ENCODE peak calls at places on chromosomes 13 and 19, in five cellular contexts. One of them, this sample, is unnamed.

GRCh38 chr13:100633461-100633860 is 41.1 kb downstream of the TMTC4 start:
- DNase-seq in activated CD4-positive, alpha-beta T cell treated with anti-CD3 and anti-CD28 coated beads, Interleukin-2, amount 50 U/mL, for 4 hours: no peak
- DNase-seq in neural progenitor cell: no peak
- DNase-seq in stimulated activated CD4-positive, alpha-beta T cell treated with anti-CD3 and anti-CD28 coated beads, Interleukin-15, amount 100 ng/mL, for 48 hours: no peak
- DNase-seq in ELF-1: no peak
- DNase-seq in this sample: no peak

GRCh38 chr19:3573858-3574637 is 1.3 kb downstream of the HMG20B start:
- DNase-seq in neural progenitor cell: peak; percentile 98
- DNase-seq in ELF-1: peak; percentile 99
- DNase-seq in stimulated activated CD4-positive, alpha-beta T cell treated with anti-CD3 and anti-CD28 coated beads, Interleukin-15, amount 100 ng/mL, for 48 hours: peak; percentile 95
- DNase-seq in activated CD4-positive, alpha-beta T cell treated with anti-CD3 and anti-CD28 coated beads, Interleukin-2, amount 50 U/mL, for 4 hours: peak; percentile 74
- DNase-seq in this sample: peak; percentile 100

GRCh38 chr13:27117158-27117557 is 54.5 kb downstream of the USP12 start:
- DNase-seq in ELF-1: no peak
- DNase-seq in neural progenitor cell: no peak
- DNase-seq in stimulated activated CD4-positive, alpha-beta T cell treated with anti-CD3 and anti-CD28 coated beads, Interleukin-15, amount 100 ng/mL, for 48 hours: no peak
- DNase-seq in activated CD4-positive, alpha-beta T cell treated with anti-CD3 and anti-CD28 coated beads, Interleukin-2, amount 50 U/mL, for 4 hours: no peak
- DNase-seq in this sample: no peak

GRCh38 chr13:33927315-33927714 is 109.4 kb downstream of the RFC3 start:
- DNase-seq in activated CD4-positive, alpha-beta T cell treated with anti-CD3 and anti-CD28 coated beads, Interleukin-2, amount 50 U/mL, for 4 hours: no peak
- DNase-seq in neural progenitor cell: no peak
- DNase-seq in stimulated activated CD4-positive, alpha-beta T cell treated with anti-CD3 and anti-CD28 coated beads, Interleukin-15, amount 100 ng/mL, for 48 hours: no peak
- DNase-seq in ELF-1: no peak
- DNase-seq in this sample: no peak

GRCh38 chr13:41059466-41059865 is 1.8 kb upstream of the WBP4 start:
- DNase-seq in stimulated activated CD4-positive, alpha-beta T cell treated with anti-CD3 and anti-CD28 coated beads, Interleukin-15, amount 100 ng/mL, for 48 hours: no peak
- DNase-seq in neural progenitor cell: no peak
- DNase-seq in ELF-1: no peak
- DNase-seq in activated CD4-positive, alpha-beta T cell treated with anti-CD3 and anti-CD28 coated beads, Interleukin-2, amount 50 U/mL, for 4 hours: no peak
- DNase-seq in this sample: peak; percentile 27

GRCh38 chr13:39016789-39017188 is 21.1 kb downstream of the PROSER1 start:
- DNase-seq in neural progenitor cell: peak; percentile 68
- DNase-seq in ELF-1: peak; percentile 21
- DNase-seq in activated CD4-positive, alpha-beta T cell treated with anti-CD3 and anti-CD28 coated beads, Interleukin-2, amount 50 U/mL, for 4 hours: no peak
- DNase-seq in stimulated activated CD4-positive, alpha-beta T cell treated with anti-CD3 and anti-CD28 coated beads, Interleukin-15, amount 100 ng/mL, for 48 hours: no peak
- DNase-seq in this sample: peak; percentile 65

GRCh38 chr13:59601993-59602392 is 561.7 kb downstream of the DIAPH3 start:
- DNase-seq in ELF-1: no peak
- DNase-seq in neural progenitor cell: no peak
- DNase-seq in stimulated activated CD4-positive, alpha-beta T cell treated with anti-CD3 and anti-CD28 coated beads, Interleukin-15, amount 100 ng/mL, for 48 hours: no peak
- DNase-seq in activated CD4-positive, alpha-beta T cell treated with anti-CD3 and anti-CD28 coated beads, Interleukin-2, amount 50 U/mL, for 4 hours: no peak
- DNase-seq in this sample: no peak

GRCh38 chr19:45175663-45176345 is 2.2 kb downstream of the TRAPPC6A start:
- DNase-seq in activated CD4-positive, alpha-beta T cell treated with anti-CD3 and anti-CD28 coated beads, Interleukin-2, amount 50 U/mL, for 4 hours: no peak
- DNase-seq in stimulated activated CD4-positive, alpha-beta T cell treated with anti-CD3 and anti-CD28 coated beads, Interleukin-15, amount 100 ng/mL, for 48 hours: no peak
- DNase-seq in neural progenitor cell: no peak
- DNase-seq in ELF-1: no peak
- DNase-seq in this sample: no peak

GRCh38 chr13:99136427-99136954 is 64.2 kb upstream of the UBAC2 start:
- DNase-seq in neural progenitor cell: no peak
- DNase-seq in ELF-1: no peak
- DNase-seq in stimulated activated CD4-positive, alpha-beta T cell treated with anti-CD3 and anti-CD28 coated beads, Interleukin-15, amount 100 ng/mL, for 48 hours: no peak
- DNase-seq in activated CD4-positive, alpha-beta T cell treated with anti-CD3 and anti-CD28 coated beads, Interleukin-2, amount 50 U/mL, for 4 hours: no peak
- DNase-seq in this sample: no peak

GRCh38 chr19:54266133-54266532 is 9.1 kb upstream of the LILRB5 start:
- DNase-seq in ELF-1: peak; percentile 90
- DNase-seq in activated CD4-positive, alpha-beta T cell treated with anti-CD3 and anti-CD28 coated beads, Interleukin-2, amount 50 U/mL, for 4 hours: peak; percentile 60
- DNase-seq in neural progenitor cell: peak; percentile 92
- DNase-seq in stimulated activated CD4-positive, alpha-beta T cell treated with anti-CD3 and anti-CD28 coated beads, Interleukin-15, amount 100 ng/mL, for 48 hours: peak; percentile 58
- DNase-seq in this sample: peak; percentile 98

GRCh38 chr13:45142440-45143345 is 22.4 kb downstream of the GTF2F2 start:
- DNase-seq in activated CD4-positive, alpha-beta T cell treated with anti-CD3 and anti-CD28 coated beads, Interleukin-2, amount 50 U/mL, for 4 hours: no peak
- DNase-seq in ELF-1: no peak
- DNase-seq in stimulated activated CD4-positive, alpha-beta T cell treated with anti-CD3 and anti-CD28 coated beads, Interleukin-15, amount 100 ng/mL, for 48 hours: no peak
- DNase-seq in neural progenitor cell: peak; percentile 5
- DNase-seq in this sample: no peak

GRCh38 chr19:40601061-40601973 is at the start of gene LTBP4:
- DNase-seq in stimulated activated CD4-positive, alpha-beta T cell treated with anti-CD3 and anti-CD28 coated beads, Interleukin-15, amount 100 ng/mL, for 48 hours: no peak
- DNase-seq in neural progenitor cell: peak; percentile 72
- DNase-seq in ELF-1: no peak
- DNase-seq in activated CD4-positive, alpha-beta T cell treated with anti-CD3 and anti-CD28 coated beads, Interleukin-2, amount 50 U/mL, for 4 hours: no peak
- DNase-seq in this sample: peak; percentile 60

GRCh38 chr13:27014406-27015359 is 156.9 kb downstream of the USP12 start:
- DNase-seq in neural progenitor cell: no peak
- DNase-seq in ELF-1: no peak
- DNase-seq in activated CD4-positive, alpha-beta T cell treated with anti-CD3 and anti-CD28 coated beads, Interleukin-2, amount 50 U/mL, for 4 hours: no peak
- DNase-seq in stimulated activated CD4-positive, alpha-beta T cell treated with anti-CD3 and anti-CD28 coated beads, Interleukin-15, amount 100 ng/mL, for 48 hours: no peak
- DNase-seq in this sample: no peak

GRCh38 chr19:7673995-7674667 is 2.8 kb upstream of the MCEMP1 start:
- DNase-seq in activated CD4-positive, alpha-beta T cell treated with anti-CD3 and anti-CD28 coated beads, Interleukin-2, amount 50 U/mL, for 4 hours: no peak
- DNase-seq in ELF-1: peak; percentile 76
- DNase-seq in neural progenitor cell: peak; percentile 71
- DNase-seq in stimulated activated CD4-positive, alpha-beta T cell treated with anti-CD3 and anti-CD28 coated beads, Interleukin-15, amount 100 ng/mL, for 48 hours: no peak
- DNase-seq in this sample: peak; percentile 87

GRCh38 chr13:72109863-72110262 is 242.9 kb upstream of the DACH1 start:
- DNase-seq in stimulated activated CD4-positive, alpha-beta T cell treated with anti-CD3 and anti-CD28 coated beads, Interleukin-15, amount 100 ng/mL, for 48 hours: no peak
- DNase-seq in ELF-1: no peak
- DNase-seq in activated CD4-positive, alpha-beta T cell treated with anti-CD3 and anti-CD28 coated beads, Interleukin-2, amount 50 U/mL, for 4 hours: no peak
- DNase-seq in neural progenitor cell: no peak
- DNase-seq in this sample: no peak

GRCh38 chr19:30635026-30635985 is 263.1 kb downstream of the ZNF536 start:
- DNase-seq in ELF-1: no peak
- DNase-seq in neural progenitor cell: no peak
- DNase-seq in stimulated activated CD4-positive, alpha-beta T cell treated with anti-CD3 and anti-CD28 coated beads, Interleukin-15, amount 100 ng/mL, for 48 hours: no peak
- DNase-seq in activated CD4-positive, alpha-beta T cell treated with anti-CD3 and anti-CD28 coated beads, Interleukin-2, amount 50 U/mL, for 4 hours: no peak
- DNase-seq in this sample: no peak